ENCODE peak calls at places on chromosomes 7 and 10, in five cellular contexts. One of them, this sample, is unnamed.
A peak's percentile ranks its signal among the peaks of the same experiment; 100 is the strongest.

GRCh38 chr10:3538850-3539531 is 246.0 kb downstream of the KLF6 start:
- DNase-seq in substantia nigra: no peak
- DNase-seq in stimulated activated naive CD4-positive, alpha-beta T cell: no peak
- DNase-seq in AG08396: peak; percentile 81
- DNase-seq in H54: peak; percentile 42
- DNase-seq in this sample: peak; percentile 39

GRCh38 chr10:3054183-3054815 is 13.0 kb upstream of the PFKP start:
- DNase-seq in substantia nigra: no peak
- DNase-seq in stimulated activated naive CD4-positive, alpha-beta T cell: no peak
- DNase-seq in AG08396: no peak
- DNase-seq in H54: no peak
- DNase-seq in this sample: no peak

GRCh38 chr7:40329601-40330153 is 194.9 kb downstream of the SUGCT start:
- DNase-seq in substantia nigra: no peak
- DNase-seq in stimulated activated naive CD4-positive, alpha-beta T cell: no peak
- DNase-seq in AG08396: peak; percentile 51
- DNase-seq in H54: peak; percentile 47
- DNase-seq in this sample: no peak

GRCh38 chr7:47218378-47219176 is 363.3 kb downstream of the TNS3 start:
- DNase-seq in substantia nigra: no peak
- DNase-seq in stimulated activated naive CD4-positive, alpha-beta T cell: no peak
- DNase-seq in AG08396: no peak
- DNase-seq in H54: no peak
- DNase-seq in this sample: no peak

GRCh38 chr10:50614444-50615137 is 9.2 kb downstream of the SGMS1 start:
- DNase-seq in substantia nigra: no peak
- DNase-seq in stimulated activated naive CD4-positive, alpha-beta T cell: no peak
- DNase-seq in AG08396: no peak
- DNase-seq in H54: no peak
- DNase-seq in this sample: no peak

GRCh38 chr7:149196705-149197171 is 1.4 kb downstream of the ZNF282 start:
- DNase-seq in substantia nigra: no peak
- DNase-seq in stimulated activated naive CD4-positive, alpha-beta T cell: no peak
- DNase-seq in AG08396: peak; percentile 59
- DNase-seq in H54: peak; percentile 45
- DNase-seq in this sample: no peak

GRCh38 chr7:4791738-4792536 is 16.5 kb downstream of the AP5Z1 start:
- DNase-seq in substantia nigra: peak; percentile 51
- DNase-seq in stimulated activated naive CD4-positive, alpha-beta T cell: peak; percentile 70
- DNase-seq in AG08396: peak; percentile 86
- DNase-seq in H54: no peak
- DNase-seq in this sample: peak; percentile 75

GRCh38 chr7:72317335-72317734 is 94.8 kb downstream of the CALN1 start:
- DNase-seq in substantia nigra: no peak
- DNase-seq in stimulated activated naive CD4-positive, alpha-beta T cell: no peak
- DNase-seq in AG08396: no peak
- DNase-seq in H54: no peak
- DNase-seq in this sample: no peak

GRCh38 chr10:63627376-63627775 is 106.2 kb downstream of the REEP3 start:
- DNase-seq in substantia nigra: no peak
- DNase-seq in stimulated activated naive CD4-positive, alpha-beta T cell: no peak
- DNase-seq in AG08396: no peak
- DNase-seq in H54: no peak
- DNase-seq in this sample: no peak

GRCh38 chr10:85615556-85615955 is 751.0 kb downstream of the GRID1 start:
- DNase-seq in substantia nigra: no peak
- DNase-seq in stimulated activated naive CD4-positive, alpha-beta T cell: no peak
- DNase-seq in AG08396: no peak
- DNase-seq in H54: no peak
- DNase-seq in this sample: no peak

GRCh38 chr7:18978108-18978495 is 139.3 kb downstream of the TWIST1 start:
- DNase-seq in substantia nigra: no peak
- DNase-seq in stimulated activated naive CD4-positive, alpha-beta T cell: no peak
- DNase-seq in AG08396: peak; percentile 65
- DNase-seq in H54: peak; percentile 55
- DNase-seq in this sample: no peak

GRCh38 chr7:13990984-13991790 is 1.7 kb upstream of the ETV1 start:
- DNase-seq in substantia nigra: peak; percentile 89
- DNase-seq in stimulated activated naive CD4-positive, alpha-beta T cell: no peak
- DNase-seq in AG08396: peak; percentile 92
- DNase-seq in H54: peak; percentile 87
- DNase-seq in this sample: peak; percentile 96

GRCh38 chr10:130050008-130050407 is 60.6 kb downstream of the C10orf143 start:
- DNase-seq in substantia nigra: no peak
- DNase-seq in stimulated activated naive CD4-positive, alpha-beta T cell: no peak
- DNase-seq in AG08396: no peak
- DNase-seq in H54: no peak
- DNase-seq in this sample: no peak

GRCh38 chr7:92228100-92228499 is 17.6 kb downstream of the KRIT1 start:
- DNase-seq in substantia nigra: no peak
- DNase-seq in stimulated activated naive CD4-positive, alpha-beta T cell: no peak
- DNase-seq in AG08396: no peak
- DNase-seq in H54: no peak
- DNase-seq in this sample: no peak

GRCh38 chr7:44761207-44762161 is 12.8 kb downstream of the ZMIZ2 start:
- DNase-seq in substantia nigra: no peak
- DNase-seq in stimulated activated naive CD4-positive, alpha-beta T cell: no peak
- DNase-seq in AG08396: peak; percentile 65
- DNase-seq in H54: no peak
- DNase-seq in this sample: peak; percentile 34

GRCh38 chr10:76433161-76434005 is 1002.0 kb downstream of the LRMDA start:
- DNase-seq in substantia nigra: no peak
- DNase-seq in stimulated activated naive CD4-positive, alpha-beta T cell: no peak
- DNase-seq in AG08396: no peak
- DNase-seq in H54: no peak
- DNase-seq in this sample: no peak

GRCh38 chr10:97179731-97180366 is 5.9 kb downstream of the SLIT1 start:
- DNase-seq in substantia nigra: no peak
- DNase-seq in stimulated activated naive CD4-positive, alpha-beta T cell: no peak
- DNase-seq in AG08396: peak; percentile 41
- DNase-seq in H54: no peak
- DNase-seq in this sample: no peak

GRCh38 chr7:144632724-144633123 is 203.1 kb downstream of the TPK1 start:
- DNase-seq in substantia nigra: no peak
- DNase-seq in stimulated activated naive CD4-positive, alpha-beta T cell: no peak
- DNase-seq in AG08396: no peak
- DNase-seq in H54: no peak
- DNase-seq in this sample: no peak

GRCh38 chr10:79937256-79937635 is 11.7 kb downstream of the SFTPD start:
- DNase-seq in substantia nigra: no peak
- DNase-seq in stimulated activated naive CD4-positive, alpha-beta T cell: no peak
- DNase-seq in AG08396: peak; percentile 1
- DNase-seq in H54: no peak
- DNase-seq in this sample: peak; percentile 3

GRCh38 chr7:137656227-137656849 is 190.4 kb downstream of the DGKI start:
- DNase-seq in substantia nigra: peak; percentile 21
- DNase-seq in stimulated activated naive CD4-positive, alpha-beta T cell: peak; percentile 1
- DNase-seq in AG08396: peak; percentile 62
- DNase-seq in H54: peak; percentile 18
- DNase-seq in this sample: peak; percentile 81

GRCh38 chr10:99595770-99596465 is 24.3 kb downstream of the SLC25A28 start:
- DNase-seq in substantia nigra: no peak
- DNase-seq in stimulated activated naive CD4-positive, alpha-beta T cell: no peak
- DNase-seq in AG08396: no peak
- DNase-seq in H54: no peak
- DNase-seq in this sample: no peak

GRCh38 chr7:149071182-149071635 is 19.3 kb downstream of the ZNF786 start:
- DNase-seq in substantia nigra: no peak
- DNase-seq in stimulated activated naive CD4-positive, alpha-beta T cell: no peak
- DNase-seq in AG08396: no peak
- DNase-seq in H54: no peak
- DNase-seq in this sample: no peak

GRCh38 chr7:28509256-28510021 is 97.1 kb downstream of the CREB5 start:
- DNase-seq in substantia nigra: no peak
- DNase-seq in stimulated activated naive CD4-positive, alpha-beta T cell: no peak
- DNase-seq in AG08396: no peak
- DNase-seq in H54: no peak
- DNase-seq in this sample: no peak

GRCh38 chr10:113610636-113611601 is 52.9 kb downstream of the NRAP start:
- DNase-seq in substantia nigra: no peak
- DNase-seq in stimulated activated naive CD4-positive, alpha-beta T cell: no peak
- DNase-seq in AG08396: no peak
- DNase-seq in H54: no peak
- DNase-seq in this sample: no peak

GRCh38 chr10:43058716-43059335 is 18.0 kb upstream of the RET start:
- DNase-seq in substantia nigra: no peak
- DNase-seq in stimulated activated naive CD4-positive, alpha-beta T cell: no peak
- DNase-seq in AG08396: no peak
- DNase-seq in H54: no peak
- DNase-seq in this sample: no peak

GRCh38 chr10:4459531-4459930 is 366.5 kb upstream of the AKR1E2 start:
- DNase-seq in substantia nigra: no peak
- DNase-seq in stimulated activated naive CD4-positive, alpha-beta T cell: no peak
- DNase-seq in AG08396: no peak
- DNase-seq in H54: no peak
- DNase-seq in this sample: peak; percentile 36

GRCh38 chr7:105638942-105639495 is 57.7 kb upstream of the EFCAB10 start:
- DNase-seq in substantia nigra: no peak
- DNase-seq in stimulated activated naive CD4-positive, alpha-beta T cell: no peak
- DNase-seq in AG08396: no peak
- DNase-seq in H54: no peak
- DNase-seq in this sample: no peak

GRCh38 chr7:22411977-22412693 is 55.2 kb upstream of the RAPGEF5 start:
- DNase-seq in substantia nigra: no peak
- DNase-seq in stimulated activated naive CD4-positive, alpha-beta T cell: no peak
- DNase-seq in AG08396: no peak
- DNase-seq in H54: peak; percentile 27
- DNase-seq in this sample: no peak

GRCh38 chr10:17961551-17962422 is 10.1 kb downstream of the SLC39A12 start:
- DNase-seq in substantia nigra: no peak
- DNase-seq in stimulated activated naive CD4-positive, alpha-beta T cell: no peak
- DNase-seq in AG08396: no peak
- DNase-seq in H54: no peak
- DNase-seq in this sample: no peak

GRCh38 chr10:120477723-120478270 is 20.8 kb downstream of the PLPP4 start:
- DNase-seq in substantia nigra: no peak
- DNase-seq in stimulated activated naive CD4-positive, alpha-beta T cell: no peak
- DNase-seq in AG08396: no peak
- DNase-seq in H54: no peak
- DNase-seq in this sample: no peak

GRCh38 chr7:191105-192034 is 1.0 kb upstream of the FAM20C start:
- DNase-seq in substantia nigra: no peak
- DNase-seq in stimulated activated naive CD4-positive, alpha-beta T cell: no peak
- DNase-seq in AG08396: peak; percentile 89
- DNase-seq in H54: peak; percentile 99
- DNase-seq in this sample: no peak